ENCODE peak calls at places on chromosomes 11 and 22, in ten cellular contexts. T, F, N, Y, A, H, M, B, X and P are unnamed samples.

GRCh38 chr22:31441652-31442051 is 42.2 kb downstream of the DRG1 start:
- DNase-seq in F (no peak), B (no peak), H (no peak), M (no peak), A (no peak), X (no peak), N (no peak), Y (no peak), T (no peak), P (no peak)

GRCh38 chr22:22556995-22557925 is 1.8 kb downstream of the PRAME start:
- DNase-seq in F (no peak), H (no peak), Y (no peak), M (no peak), T (no peak), N (no peak), B (no peak), A (no peak), X (no peak), P (peak)

GRCh38 chr11:104105155-104105554 is 58.8 kb downstream of the PDGFD start:
- DNase-seq in H (no peak), X (no peak), B (no peak), N (no peak), M (no peak), A (no peak), F (no peak), Y (no peak), T (no peak), P (no peak)

GRCh38 chr11:9461760-9462134 is 935 bp downstream of the ZNF143 start:
- DNase-seq in A (no peak), Y (peak), M (no peak), X (no peak), F (no peak), T (no peak), B (no peak), N (no peak), H (no peak), P (no peak)

GRCh38 chr22:20586403-20586745 is 79.0 kb downstream of the MED15 start:
- DNase-seq in F (no peak), M (no peak), N (no peak), A (no peak), X (no peak), T (no peak), B (no peak), H (no peak), Y (no peak), P (no peak)

GRCh38 chr22:35344956-35345690 is 35.8 kb upstream of the HMOX1 start:
- DNase-seq in M (no peak), T (no peak), Y (peak), F (no peak), N (no peak), H (no peak), A (no peak), B (no peak), X (no peak), P (no peak)

GRCh38 chr11:36312593-36312990 is 16.5 kb downstream of the PRR5L start:
- DNase-seq in T (peak), M (no peak), N (no peak), H (peak), A (no peak), F (no peak), B (no peak), X (no peak), Y (no peak), P (no peak)

GRCh38 chr11:19628018-19628417 is 84.6 kb upstream of the NAV2 start:
- DNase-seq in N (no peak), B (peak), F (peak), T (peak), X (peak), H (no peak), Y (no peak), M (no peak), A (no peak), P (peak)

GRCh38 chr11:2447951-2448650 is 3.3 kb downstream of the KCNQ1 start:
- DNase-seq in M (no peak), A (no peak), F (peak), B (peak), X (no peak), T (no peak), H (no peak), Y (no peak), N (no peak), P (no peak)

GRCh38 chr11:2808850-2809847 is 76.4 kb downstream of the CDKN1C start:
- DNase-seq in Y (no peak), F (peak), X (peak), M (no peak), B (peak), H (no peak), N (no peak), A (no peak), T (no peak), P (no peak)

GRCh38 chr11:86955674-86956522 is 703 bp upstream of the FZD4 start:
- DNase-seq in F (peak), Y (peak), A (peak), H (no peak), M (peak), X (peak), B (peak), T (peak), N (no peak), P (peak)

GRCh38 chr22:39317084-39317755 is 2.2 kb downstream of the RPL3 start:
- DNase-seq in A (no peak), N (no peak), M (no peak), X (no peak), T (no peak), B (peak), H (no peak), F (no peak), Y (peak), P (no peak)

GRCh38 chr22:28799834-28800307 is 498 bp downstream of the XBP1 start:
- DNase-seq in B (peak), F (peak), M (peak), N (no peak), H (peak), Y (peak), T (peak), X (peak), A (peak), P (peak)

GRCh38 chr22:38177926-38178604 is 3.6 kb downstream of the PLA2G6 start:
- DNase-seq in A (peak), F (peak), T (no peak), Y (no peak), X (peak), H (no peak), N (no peak), M (peak), B (peak), P (peak)

GRCh38 chr11:75790986-75791385 is 22.4 kb downstream of the DGAT2 start:
- DNase-seq in T (no peak), N (no peak), Y (no peak), X (no peak), B (no peak), H (no peak), A (no peak), M (peak), F (no peak), P (no peak)

GRCh38 chr11:116173946-116174911 is 598.6 kb downstream of the BUD13 start:
- DNase-seq in F (no peak), Y (no peak), T (no peak), N (no peak), A (peak), X (no peak), B (no peak), H (no peak), M (no peak), P (no peak)

GRCh38 chr11:48088682-48089050 is 108.3 kb downstream of the PTPRJ start:
- DNase-seq in A (no peak), B (no peak), T (no peak), Y (no peak), M (no peak), H (peak), F (no peak), N (no peak), X (no peak), P (no peak)

GRCh38 chr11:76919887-76920746 is 59.4 kb downstream of the ACER3 start:
- DNase-seq in A (peak), X (peak), B (peak), N (peak), T (peak), H (peak), M (peak), Y (peak), F (peak), P (peak)

GRCh38 chr22:39959640-39960447 is at the start of gene TMA7B:
- DNase-seq in Y (no peak), X (no peak), N (peak), A (no peak), F (no peak), M (no peak), T (no peak), H (no peak), B (no peak), P (peak)

GRCh38 chr11:12508151-12508740 is 130.9 kb downstream of the PARVA start:
- DNase-seq in N (no peak), H (peak), F (no peak), B (no peak), Y (no peak), A (no peak), T (peak), M (no peak), X (no peak), P (peak)

GRCh38 chr11:104191124-104191523 is 27.2 kb upstream of the PDGFD start:
- DNase-seq in X (no peak), T (no peak), B (no peak), N (no peak), M (no peak), Y (no peak), A (no peak), F (no peak), H (no peak), P (no peak)

GRCh38 chr11:2300290-2300935 is 1.3 kb downstream of the C11orf21 start:
- DNase-seq in X (no peak), H (no peak), F (peak), N (no peak), M (peak), Y (no peak), T (no peak), A (peak), B (no peak), P (peak)

GRCh38 chr11:78030429-78031325 is 7.6 kb upstream of the KCTD14 start:
- DNase-seq in H (peak), B (peak), F (no peak), M (peak), N (no peak), Y (no peak), X (peak), A (peak), T (peak), P (peak)

GRCh38 chr22:40410272-40410671 is 39.9 kb downstream of the SGSM3 start:
- DNase-seq in H (no peak), F (peak), N (no peak), Y (no peak), T (no peak), X (no peak), M (peak), B (no peak), A (no peak), P (no peak)

GRCh38 chr11:126945319-126945718 is 55.3 kb downstream of the KIRREL3 start:
- DNase-seq in T (no peak), A (no peak), X (no peak), F (no peak), B (no peak), N (no peak), H (no peak), M (no peak), Y (no peak), P (no peak)

GRCh38 chr11:11247576-11247975 is 105.5 kb downstream of the CSNK2A3 start:
- DNase-seq in H (no peak), T (no peak), A (no peak), F (no peak), M (no peak), B (no peak), Y (no peak), X (no peak), N (no peak), P (no peak)

GRCh38 chr11:107413352-107413751 is 44.3 kb downstream of the CWF19L2 start:
- DNase-seq in A (no peak), F (no peak), N (no peak), X (no peak), B (no peak), M (no peak), H (no peak), T (no peak), Y (no peak), P (no peak)

GRCh38 chr22:37229805-37230672 is 14.0 kb downstream of the RAC2 start:
- DNase-seq in H (no peak), T (no peak), B (peak), X (no peak), F (no peak), N (peak), A (peak), M (peak), Y (peak), P (no peak)

GRCh38 chr22:27491888-27492287 is 309.7 kb downstream of the MN1 start:
- DNase-seq in X (no peak), H (no peak), T (no peak), F (no peak), B (no peak), M (no peak), Y (no peak), A (no peak), N (no peak), P (no peak)

GRCh38 chr11:61793829-61794204 is 1.1 kb downstream of the FEN1 start:
- DNase-seq in Y (no peak), F (no peak), N (no peak), X (no peak), M (no peak), H (no peak), T (no peak), A (no peak), B (no peak), P (no peak)

GRCh38 chr11:61794579-61794978 is 1.9 kb downstream of the FEN1 start:
- DNase-seq in B (no peak), M (no peak), N (no peak), F (no peak), A (no peak), Y (no peak), X (no peak), H (no peak), T (no peak), P (no peak)

GRCh38 chr11:61792310-61793083 is at the start of the genes FEN1 and TMEM258:
- DNase-seq in Y (peak), T (peak), B (peak), M (peak), X (peak), H (peak), A (peak), F (peak), N (peak), P (peak)

GRCh38 chr11:61793084-61793828 is 545 bp downstream of the FEN1 start:
- DNase-seq in A (no peak), M (no peak), N (no peak), X (no peak), T (no peak), Y (no peak), B (no peak), H (no peak), F (no peak), P (no peak)

DNA sequence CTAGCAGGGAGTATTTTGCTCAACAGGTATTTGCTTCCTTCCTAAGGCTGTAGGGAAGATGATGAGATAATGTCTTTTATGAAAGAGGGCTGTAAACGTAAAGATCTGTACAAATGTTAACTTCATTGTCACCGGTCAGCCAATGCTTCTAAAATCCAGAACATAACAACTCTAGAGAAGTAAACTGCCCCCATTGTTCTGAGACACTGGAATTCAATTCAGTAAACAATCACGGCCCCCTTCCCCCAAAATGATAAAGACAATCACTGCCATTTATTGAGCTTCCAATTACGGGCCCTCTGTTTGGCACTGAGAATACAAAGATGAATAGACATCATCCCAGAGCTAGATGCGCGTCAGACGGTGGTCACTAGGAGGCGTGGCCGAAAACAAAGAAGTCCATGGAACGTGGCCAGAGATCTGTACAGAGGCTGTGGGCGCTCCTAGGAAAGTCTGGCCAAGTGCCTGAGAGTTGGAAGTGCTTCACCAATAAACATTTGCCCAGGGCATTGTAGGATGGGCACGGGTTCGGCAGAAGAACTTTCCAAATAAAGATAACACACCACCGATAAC is 576 bp downstream of the TMEM258 start:
- DNase-seq in X (peak), M (no peak), N (no peak), Y (peak), F (peak), T (peak), A (peak), H (peak), B (peak), P (peak)
- TF ChIP-seq CTCF in X (no peak), M (no peak), N (no peak), Y (peak), F (no peak), T (no peak), A (no peak), H (no peak), B (no peak), P (no peak)

GRCh38 chr11:65425971-65426838 is 3.6 kb downstream of the NEAT1 start:
- DNase-seq in Y (peak), A (no peak), X (no peak), F (peak), T (no peak), N (no peak), H (no peak), B (peak), M (peak), P (peak)

GRCh38 chr11:65426839-65427690 is 4.5 kb downstream of the NEAT1 start:
- DNase-seq in Y (peak), A (peak), M (peak), B (peak), F (peak), N (peak), X (peak), T (no peak), H (no peak), P (peak)

GRCh38 chr11:65424200-65425104 is 1.9 kb downstream of the NEAT1 start:
- DNase-seq in F (peak), M (peak), Y (peak), N (peak), A (peak), T (no peak), H (no peak), X (peak), B (peak), P (peak)

GRCh38 chr11:65423516-65424199 is 1.1 kb downstream of the NEAT1 start:
- DNase-seq in Y (peak), M (peak), F (peak), A (peak), N (no peak), X (no peak), T (no peak), B (peak), H (no peak), P (peak)

DNA sequence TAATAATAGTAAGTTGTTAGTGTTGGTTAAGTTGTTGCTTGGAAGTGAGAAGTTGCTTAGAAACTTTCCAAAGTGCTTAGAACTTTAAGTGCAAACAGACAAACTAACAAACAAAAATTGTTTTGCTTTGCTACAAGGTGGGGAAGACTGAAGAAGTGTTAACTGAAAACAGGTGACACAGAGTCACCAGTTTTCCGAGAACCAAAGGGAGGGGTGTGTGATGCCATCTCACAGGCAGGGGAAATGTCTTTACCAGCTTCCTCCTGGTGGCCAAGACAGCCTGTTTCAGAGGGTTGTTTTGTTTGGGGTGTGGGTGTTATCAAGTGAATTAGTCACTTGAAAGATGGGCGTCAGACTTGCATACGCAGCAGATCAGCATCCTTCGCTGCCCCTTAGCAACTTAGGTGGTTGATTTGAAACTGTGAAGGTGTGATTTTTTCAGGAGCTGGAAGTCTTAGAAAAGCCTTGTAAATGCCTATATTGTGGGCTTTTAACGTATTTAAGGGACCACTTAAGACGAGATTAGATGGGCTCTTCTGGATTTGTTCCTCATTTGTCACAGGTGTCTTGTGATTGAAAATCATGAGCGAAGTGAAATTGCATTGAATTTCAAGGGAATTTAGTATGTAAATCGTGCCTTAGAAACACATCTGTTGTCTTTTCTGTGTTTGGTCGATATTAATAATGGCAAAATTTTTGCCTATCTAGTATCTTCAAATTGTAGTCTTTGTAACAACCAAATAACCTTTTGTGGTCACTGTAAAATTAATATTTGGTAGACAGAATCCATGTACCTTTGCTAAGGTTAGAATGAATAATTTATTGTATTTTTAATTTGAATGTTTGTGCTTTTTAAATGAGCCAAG is 2.7 kb downstream of the NEAT1 start:
- DNase-seq in B (peak), X (no peak), T (no peak), M (peak), H (no peak), A (peak), Y (peak), F (peak), N (peak), P (peak)
- TF ChIP-seq CTCF in B (no peak), X (peak), T (no peak), M (peak), H (no peak), A (no peak), Y (peak), F (no peak), N (peak), P (peak)

DNA sequence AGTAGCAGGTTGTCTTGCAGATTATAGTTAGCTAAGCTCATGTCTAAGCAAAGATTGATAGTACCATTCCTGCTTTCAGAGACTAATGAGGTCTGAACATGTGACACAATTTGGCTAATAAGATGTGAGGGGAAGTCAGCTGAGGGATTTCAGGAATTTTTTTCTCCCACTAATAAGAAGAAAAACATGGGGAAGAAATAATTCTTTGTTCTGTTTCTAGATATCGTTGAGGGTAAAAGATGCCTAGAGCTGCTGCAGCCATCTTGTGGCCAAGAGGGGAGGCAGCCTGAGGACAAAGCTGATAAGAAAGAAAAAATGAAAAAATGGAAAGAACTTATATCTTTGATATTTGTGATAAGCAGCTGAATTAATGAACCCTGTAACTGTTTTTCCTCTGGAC is 1334.4 kb downstream of the LRRC4C start:
- DNase-seq in X (no peak), T (no peak), H (no peak), M (no peak), N (no peak), F (no peak), Y (no peak), A (no peak), B (no peak), P (peak)
- TF ChIP-seq CTCF in X (no peak), T (no peak), H (peak), M (no peak), N (no peak), F (no peak), Y (peak), A (no peak), B (no peak), P (no peak)

DNA sequence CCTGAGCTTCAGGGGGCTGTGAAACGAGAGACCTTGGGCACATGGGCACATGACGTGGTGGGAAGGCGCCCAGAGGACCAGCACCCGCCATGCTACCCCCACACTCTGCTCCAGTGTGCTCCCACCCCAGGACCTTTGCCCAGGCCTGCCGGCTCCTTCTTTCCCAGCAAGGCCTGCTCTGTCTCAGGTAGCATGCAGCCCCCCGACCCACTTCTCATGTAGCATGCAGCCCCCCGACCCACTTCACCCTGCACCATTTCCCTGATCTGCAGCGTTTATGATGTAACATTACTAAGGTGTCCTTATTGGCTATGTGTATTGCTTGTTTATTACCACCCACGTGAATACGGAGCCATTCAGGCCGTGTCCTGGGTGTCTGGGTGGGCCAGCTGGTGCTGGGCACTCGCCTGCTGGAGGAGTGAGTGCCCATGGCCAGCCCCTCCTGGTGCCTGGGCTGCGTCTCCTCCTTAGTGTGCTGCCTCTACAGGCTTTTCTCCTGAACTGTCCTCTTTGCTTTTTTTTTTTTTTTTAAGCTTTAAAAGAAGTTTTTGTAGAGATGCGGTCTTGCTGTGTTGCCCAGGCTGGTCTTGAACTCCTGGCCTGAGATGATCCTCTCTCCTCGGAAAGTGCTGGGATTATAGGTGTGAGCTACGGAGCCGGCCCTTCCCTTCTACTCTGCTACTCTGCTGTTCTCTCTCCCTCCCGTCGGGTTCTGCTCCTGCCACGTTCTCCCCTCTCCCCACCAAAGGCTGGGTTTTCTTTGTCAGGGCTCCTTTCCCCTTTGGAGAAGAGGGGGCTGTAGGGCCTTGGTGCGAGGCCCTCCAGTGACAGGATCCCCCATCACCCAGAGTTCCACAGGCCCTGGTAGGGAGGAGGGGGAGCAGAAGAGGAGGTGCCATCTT is 29.4 kb downstream of the LRP5 start:
- DNase-seq in H (no peak), N (no peak), M (no peak), X (no peak), Y (no peak), B (no peak), T (no peak), A (no peak), F (no peak), P (no peak)
- TF ChIP-seq CTCF in H (peak), N (no peak), M (no peak), X (no peak), Y (peak), B (no peak), T (no peak), A (no peak), F (no peak), P (no peak)